ENCODE peak calls at places on chromosomes 4 and X, in five cellular contexts. T, R, V, X and D are unnamed samples.

GRCh38 chr4:100369871-100370270 is 148.0 kb downstream of the EMCN start:
- DNase-seq in T (no peak), R (no peak), V (no peak), X (no peak), D (no peak)

GRCh38 chr4:148376151-148376550 is 66.1 kb downstream of the NR3C2 start:
- DNase-seq in T (peak), R (no peak), V (no peak), X (peak), D (no peak)

GRCh38 chr4:1460967-1461868 is 55.0 kb upstream of the NKX1-1 start:
- DNase-seq in T (no peak), R (no peak), V (no peak), X (no peak), D (no peak)

GRCh38 chr4:78776729-78777555 is 792 bp downstream of the BMP2K start:
- DNase-seq in T (peak), R (peak), V (no peak), X (peak), D (peak)

GRCh38 chrX:23341452-23341851 is 6.8 kb downstream of the PTCHD1 start:
- DNase-seq in T (no peak), R (no peak), V (no peak), X (no peak), D (no peak)

GRCh38 chr4:150582101-150582565 is at the start of gene MAB21L2:
- DNase-seq in T (no peak), R (no peak), V (no peak), X (no peak), D (no peak)

GRCh38 chrX:109839694-109840358 is 106.8 kb upstream of the ACSL4 start:
- DNase-seq in T (peak), R (peak), V (no peak), X (no peak), D (peak)

GRCh38 chr4:88027611-88028608 is 20.5 kb downstream of the PKD2 start:
- DNase-seq in T (peak), R (no peak), V (no peak), X (no peak), D (no peak)

GRCh38 chrX:140764401-140764919 is 54.9 kb downstream of the LINC00632 start:
- DNase-seq in T (peak), R (no peak), V (no peak), X (no peak), D (peak)

GRCh38 chrX:125681058-125681457 is 361.4 kb downstream of the TEX13C start:
- DNase-seq in T (no peak), R (no peak), V (no peak), X (no peak), D (no peak)

GRCh38 chr4:54499308-54500074 is 158.3 kb upstream of the KIT start:
- DNase-seq in T (no peak), R (peak), V (no peak), X (no peak), D (no peak)

GRCh38 chr4:16897991-16898827 is at the start of gene LDB2:
- DNase-seq in T (no peak), R (no peak), V (no peak), X (no peak), D (peak)

GRCh38 chrX:134664202-134664601 is 5.9 kb upstream of the PLAC1 start:
- DNase-seq in T (no peak), R (no peak), V (no peak), X (no peak), D (no peak)

GRCh38 chrX:28719620-28720019 is 132.4 kb downstream of the IL1RAPL1 start:
- DNase-seq in T (no peak), R (no peak), V (no peak), X (no peak), D (no peak)

DNA sequence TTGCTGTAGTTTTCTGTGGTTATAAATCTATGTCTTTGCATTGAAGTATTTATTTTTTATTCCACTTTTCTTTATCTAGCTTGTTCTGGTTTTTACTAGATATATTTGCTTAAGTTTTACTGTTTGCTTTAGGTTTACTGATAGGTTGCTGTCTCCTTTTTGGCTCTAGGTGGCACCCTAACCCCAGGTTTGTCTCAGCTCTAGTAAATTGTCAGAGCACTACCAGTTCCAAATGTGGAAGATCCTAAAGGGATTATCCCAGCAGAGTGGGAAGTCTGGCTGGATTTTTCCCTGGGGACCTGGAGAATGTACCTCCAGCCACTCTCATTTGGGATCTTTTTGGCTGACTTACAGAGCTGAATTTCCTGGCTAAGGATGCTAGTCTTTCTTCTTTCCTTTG is 106.1 kb downstream of the PBDC1 start:
- DNase-seq in T (peak), R (peak), V (peak), X (peak), D (peak)
- TF ChIP-seq ESRRA in T (no peak), R (no peak), V (no peak), X (no peak), D (no peak)

GRCh38 chrX:56343231-56343630 is 111.1 kb downstream of the KLF8 start:
- DNase-seq in T (no peak), R (no peak), V (no peak), X (no peak), D (no peak)
- TF ChIP-seq ESRRA in T (no peak), R (no peak), V (no peak), X (no peak), D (no peak)

GRCh38 chr4:188822698-188823097 is 683.5 kb downstream of the TRIML1 start:
- DNase-seq in T (peak), R (no peak), V (no peak), X (no peak), D (peak)
- TF ChIP-seq ESRRA in T (no peak), R (no peak), V (no peak), X (no peak), D (no peak)

GRCh38 chrX:71536285-71536684 is 3.4 kb downstream of the OGT start:
- DNase-seq in T (no peak), R (no peak), V (no peak), X (no peak), D (no peak)

GRCh38 chrX:71533850-71534515 is 1.1 kb downstream of the OGT start:
- DNase-seq in T (peak), R (peak), V (no peak), X (peak), D (peak)

GRCh38 chrX:71532753-71533425 is at the start of gene OGT:
- DNase-seq in T (peak), R (peak), V (peak), X (peak), D (peak)

GRCh38 chrX:71533514-71533849 is 578 bp downstream of the OGT start:
- DNase-seq in T (no peak), R (no peak), V (no peak), X (no peak), D (no peak)

GRCh38 chrX:71534773-71535544 is 2.1 kb downstream of the OGT start:
- DNase-seq in T (no peak), R (no peak), V (no peak), X (peak), D (no peak)
- TF ChIP-seq ESRRA in T (no peak), R (no peak), V (no peak), X (no peak), D (no peak)

GRCh38 chr4:9996319-9997110 is 24.8 kb downstream of the SLC2A9 start:
- DNase-seq in T (peak), R (no peak), V (no peak), X (no peak), D (no peak)
- TF ChIP-seq ESRRA in T (no peak), R (no peak), V (no peak), X (no peak), D (no peak)

DNA sequence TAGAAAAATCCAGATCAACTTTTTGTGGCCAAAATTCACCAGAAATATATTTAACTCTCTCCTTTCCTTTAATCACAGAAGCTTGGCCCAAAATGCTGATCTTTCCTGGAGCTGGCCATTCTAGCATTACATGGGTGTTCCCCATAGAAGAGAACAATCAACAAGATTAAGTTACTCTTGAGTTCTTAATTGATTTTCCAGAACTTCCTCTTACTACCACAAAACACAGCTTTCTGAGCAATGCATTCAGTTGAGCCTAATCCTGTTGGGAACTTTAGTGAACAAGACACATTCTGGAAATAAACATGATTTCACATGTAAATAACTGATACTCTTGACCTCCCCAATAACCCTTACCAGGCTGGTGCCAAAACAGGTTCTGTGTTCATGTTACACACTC is 45.4 kb upstream of the STIM2 start:
- DNase-seq in T (no peak), R (no peak), V (no peak), X (no peak), D (no peak)
- TF ChIP-seq ESRRA in T (no peak), R (no peak), V (no peak), X (no peak), D (no peak)

GRCh38 chrX:40852573-40852972 is 117.2 kb upstream of the MED14 start:
- DNase-seq in T (no peak), R (no peak), V (no peak), X (no peak), D (no peak)

GRCh38 chrX:40853816-40854123 is 118.4 kb upstream of the MED14 start:
- DNase-seq in T (no peak), R (no peak), V (no peak), X (no peak), D (no peak)

GRCh38 chrX:40853004-40853815 is 117.9 kb upstream of the MED14 start:
- DNase-seq in T (no peak), R (no peak), V (no peak), X (no peak), D (no peak)

GRCh38 chrX:40854242-40854641 is 118.9 kb upstream of the MED14 start:
- DNase-seq in T (no peak), R (no peak), V (no peak), X (no peak), D (no peak)

DNA sequence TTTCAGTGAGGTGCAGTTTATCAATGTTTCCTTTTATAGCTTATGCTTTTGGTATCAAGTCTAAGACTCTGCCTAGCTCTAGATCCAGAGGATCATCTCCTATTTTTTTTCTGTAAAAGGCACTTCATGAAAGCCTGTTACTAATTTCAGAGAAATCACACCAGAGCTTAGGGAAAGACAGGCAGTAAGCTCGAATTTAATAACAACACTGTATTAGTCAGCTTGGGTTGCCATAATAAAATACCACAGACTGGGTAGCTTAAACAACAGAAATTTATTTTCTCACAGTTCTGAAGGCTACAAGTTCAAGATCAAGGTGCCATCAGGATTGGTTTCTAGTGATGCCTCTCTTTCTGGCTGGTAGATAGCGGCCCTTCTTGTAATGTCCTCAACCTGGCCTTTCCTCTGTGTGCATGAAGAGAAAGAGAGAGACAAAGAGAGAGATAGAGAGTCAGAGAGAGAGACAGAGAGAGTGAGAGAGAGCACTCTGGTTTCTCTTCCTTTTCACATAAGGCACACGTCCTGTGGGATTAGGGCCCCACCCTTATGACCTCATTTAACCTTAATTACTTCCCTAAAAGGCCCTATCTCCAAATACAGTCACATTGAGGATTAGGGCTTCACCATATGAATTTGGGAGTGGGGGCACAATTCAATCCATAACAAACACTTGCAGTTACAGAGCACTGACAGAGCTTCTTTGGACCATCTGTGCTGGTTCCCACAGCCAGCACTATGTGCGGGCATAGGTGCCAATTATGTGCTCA is 114.7 kb upstream of the MED14 start:
- DNase-seq in T (no peak), R (no peak), V (no peak), X (no peak), D (no peak)
- TF ChIP-seq ESRRA in T (no peak), R (no peak), V (no peak), X (no peak), D (no peak)

GRCh38 chr4:41318839-41319530 is 62.3 kb downstream of the UCHL1 start:
- DNase-seq in T (peak), R (peak), V (no peak), X (peak), D (no peak)
- TF ChIP-seq ESRRA in T (no peak), R (no peak), V (no peak), X (no peak), D (no peak)

GRCh38 chrX:97238632-97239031 is 354.9 kb downstream of the RPA4 start:
- DNase-seq in T (peak), R (no peak), V (no peak), X (no peak), D (no peak)
- TF ChIP-seq ESRRA in T (no peak), R (no peak), V (no peak), X (no peak), D (no peak)

DNA sequence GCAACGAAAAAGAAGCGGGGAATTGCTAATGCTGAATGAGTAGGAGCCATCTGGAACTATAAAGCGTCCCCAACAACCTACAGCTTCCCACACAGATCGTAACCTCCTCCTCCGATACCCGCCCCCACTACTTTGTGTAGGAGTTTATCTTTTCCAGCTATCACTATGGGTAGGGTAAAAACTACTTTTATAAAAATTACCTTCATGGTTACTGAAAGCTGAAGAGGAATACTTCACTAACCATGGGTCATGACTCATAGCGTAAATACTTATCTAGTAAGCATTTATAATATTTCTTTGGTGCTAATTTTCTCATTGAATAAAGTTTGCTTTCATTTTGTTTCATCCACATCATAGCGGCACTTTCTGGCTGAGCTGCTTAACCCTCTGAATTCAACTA is 79.4 kb upstream of the TNIP3 start:
- DNase-seq in T (no peak), R (no peak), V (no peak), X (no peak), D (no peak)
- TF ChIP-seq ESRRA in T (no peak), R (no peak), V (no peak), X (no peak), D (no peak)